ENCODE peak calls at places on chromosomes 7 and 10, in seven cellular contexts. R is stimulated activated CD4-positive, alpha-beta T cell treated with anti-CD3 and anti-CD28 coated beads, TNF-alpha, amount 100 ng/mL, for 24 hours; T is Kasumi-1; I is SHP77 treated with DMSO at 0.1 percent for 48 hours; E is upper lobe of right lung; K is HT1080; O is Right ventricle myocardium superior. X is an unnamed sample.

GRCh38 chr10:124125305-124126116 is 32.1 kb upstream of the CHST15 start:
- DNase-seq in T (peak), E (no peak), K (peak), I (no peak), R (peak), O (no peak), X (no peak)

GRCh38 chr7:479948-480499 is 39.6 kb downstream of the PDGFA start:
- DNase-seq in I (no peak), T (no peak), O (peak), K (no peak), E (peak), R (no peak), X (peak)

GRCh38 chr10:126842356-126842755 is 62.9 kb upstream of the DOCK1 start:
- DNase-seq in O (no peak), T (no peak), I (no peak), E (no peak), R (no peak), K (no peak), X (no peak)

GRCh38 chr7:70389752-70390151 is 742.2 kb upstream of the GALNT17 start:
- DNase-seq in E (no peak), R (no peak), I (no peak), K (no peak), T (no peak), O (no peak), X (no peak)

GRCh38 chr10:123582084-123582989 is 83.8 kb upstream of the GPR26 start:
- DNase-seq in E (peak), R (peak), O (peak), T (peak), K (peak), I (no peak), X (peak)

GRCh38 chr7:144787127-144787526 is 48.7 kb downstream of the TPK1 start:
- DNase-seq in E (no peak), O (no peak), R (no peak), T (no peak), K (no peak), I (no peak), X (no peak)

GRCh38 chr7:116525913-116526857 is 1.3 kb downstream of the CAV1 start:
- DNase-seq in T (peak), I (no peak), K (peak), E (peak), R (peak), O (peak), X (peak)

GRCh38 chr7:34837826-34838225 is 179.8 kb downstream of the NPSR1 start:
- DNase-seq in T (no peak), O (no peak), K (peak), R (no peak), E (no peak), I (no peak), X (no peak)

GRCh38 chr10:130938051-130938450 is 373.5 kb downstream of the TCERG1L start:
- DNase-seq in K (no peak), I (no peak), O (no peak), R (no peak), E (no peak), T (no peak), X (no peak)

GRCh38 chr10:93376372-93377296 is 105.5 kb downstream of the MYOF start:
- DNase-seq in R (no peak), O (no peak), E (peak), K (peak), T (peak), I (peak), X (peak)

GRCh38 chr10:132478341-132479023 is 59.1 kb upstream of the INPP5A start:
- DNase-seq in T (no peak), I (no peak), K (no peak), R (no peak), O (peak), E (peak), X (peak)

GRCh38 chr7:156155988-156156733 is 343.9 kb upstream of the SHH start:
- DNase-seq in R (no peak), I (no peak), T (no peak), E (peak), K (no peak), O (no peak), X (no peak)

GRCh38 chr7:156820445-156821063 is 72.4 kb downstream of the LMBR1 start:
- DNase-seq in E (no peak), T (peak), O (no peak), I (no peak), K (no peak), R (no peak), X (no peak)

GRCh38 chr7:138072726-138073125 is 3.5 kb upstream of the AKR1D1 start:
- DNase-seq in I (no peak), O (no peak), E (no peak), T (no peak), K (no peak), R (no peak), X (no peak)

GRCh38 chr7:43501881-43502280 is 81.0 kb upstream of the STK17A start:
- DNase-seq in E (no peak), R (no peak), O (no peak), T (no peak), I (no peak), K (peak), X (no peak)

GRCh38 chr10:34715511-34716187 is 99.4 kb downstream of the PARD3 start:
- DNase-seq in K (no peak), R (no peak), E (no peak), I (no peak), O (no peak), T (no peak), X (no peak)

GRCh38 chr7:29987821-29988317 is 1.7 kb downstream of the SCRN1 start:
- DNase-seq in E (no peak), K (peak), T (no peak), I (no peak), R (no peak), O (no peak), X (no peak)

GRCh38 chr7:2646680-2647571 is 15.1 kb downstream of the TTYH3 start:
- DNase-seq in T (no peak), E (no peak), I (no peak), K (no peak), O (no peak), R (no peak), X (no peak)

GRCh38 chr7:3232228-3232627 is 68.8 kb upstream of the SDK1 start:
- DNase-seq in E (no peak), K (no peak), T (no peak), R (no peak), I (no peak), O (no peak), X (no peak)

GRCh38 chr7:108109216-108109908 is 20.8 kb downstream of the LAMB4 start:
- DNase-seq in O (no peak), I (peak), R (no peak), K (no peak), T (peak), E (no peak), X (no peak)

GRCh38 chr10:29535012-29535777 is 99.6 kb downstream of the SVIL start:
- DNase-seq in R (no peak), O (peak), E (peak), I (no peak), T (peak), K (peak), X (peak)

GRCh38 chr7:44382459-44383300 is 57.3 kb upstream of the CAMK2B start:
- DNase-seq in R (no peak), T (no peak), O (no peak), E (no peak), I (no peak), K (no peak), X (no peak)

GRCh38 chr10:15742102-15742501 is 22.4 kb upstream of the ITGA8 start:
- DNase-seq in E (no peak), R (no peak), I (no peak), T (no peak), K (no peak), O (no peak), X (no peak)

GRCh38 chr10:70404906-70405824 is 1.2 kb downstream of the EIF4EBP2 start:
- DNase-seq in I (no peak), E (peak), R (peak), K (peak), T (peak), O (peak), X (peak)

GRCh38 chr7:139075871-139076686 is 33.4 kb downstream of the ZC3HAV1 start:
- DNase-seq in E (no peak), T (no peak), O (no peak), I (no peak), R (no peak), K (no peak), X (no peak)

GRCh38 chr7:101664390-101664789 is 35.3 kb upstream of the MYL10 start:
- DNase-seq in R (no peak), I (no peak), E (no peak), T (no peak), O (no peak), K (no peak), X (no peak)

GRCh38 chr7:116986611-116987565 is 33.6 kb downstream of the ST7 start:
- DNase-seq in K (peak), I (no peak), E (no peak), T (no peak), O (no peak), R (no peak), X (no peak)

GRCh38 chr10:79380125-79380917 is 33.1 kb downstream of the PPIF start:
- DNase-seq in K (no peak), O (no peak), T (no peak), I (no peak), R (no peak), E (no peak), X (peak)

GRCh38 chr7:127158659-127159058 is 94.1 kb downstream of the GRM8 start:
- DNase-seq in R (no peak), E (no peak), K (peak), T (peak), I (no peak), O (no peak), X (no peak)

GRCh38 chr10:47366056-47366631 is 17.9 kb downstream of the ZNF488 start:
- DNase-seq in E (peak), T (no peak), K (no peak), R (no peak), I (no peak), O (no peak), X (no peak)

GRCh38 chr7:140260338-140260737 is 83.6 kb upstream of the KDM7A start:
- DNase-seq in I (no peak), R (no peak), K (no peak), O (no peak), E (no peak), T (no peak), X (no peak)

GRCh38 chr7:28473567-28474266 is 61.4 kb downstream of the CREB5 start:
- DNase-seq in I (no peak), R (no peak), O (peak), T (no peak), E (no peak), K (no peak), X (peak)

GRCh38 chr7:77989981-77990566 is 191.5 kb downstream of the PHTF2 start:
- DNase-seq in R (peak), K (peak), O (no peak), T (peak), I (peak), E (no peak), X (no peak)

GRCh38 chr10:79562135-79562756 is 2.0 kb upstream of the SFTPA2 start:
- DNase-seq in K (peak), I (no peak), O (peak), R (peak), E (peak), T (peak), X (no peak)

GRCh38 chr10:132488231-132488821 is 49.3 kb upstream of the INPP5A start:
- DNase-seq in E (peak), T (no peak), K (no peak), R (no peak), I (no peak), O (peak), X (peak)

GRCh38 chr10:5547684-5547933 is 22.8 kb downstream of the CALML3 start:
- DNase-seq in I (no peak), T (no peak), O (no peak), R (no peak), E (no peak), K (no peak), X (no peak)

GRCh38 chr10:95756061-95756751 is at the start of gene ENTPD1:
- DNase-seq in E (no peak), I (no peak), K (no peak), T (peak), O (no peak), R (no peak), X (no peak)

GRCh38 chr7:106679153-106679931 is 18.4 kb upstream of the CCDC71L start:
- DNase-seq in R (no peak), T (peak), I (no peak), E (peak), K (peak), O (no peak), X (no peak)

GRCh38 chr7:95897557-95898183 is 125.3 kb downstream of the DYNC1I1 start:
- DNase-seq in T (no peak), E (no peak), I (peak), O (no peak), K (no peak), R (no peak), X (no peak)